ENCODE peak calls at places on chromosomes 1 and 21, in nine cellular contexts. R is CD8-positive, alpha-beta T cell; F is activated B cell treated with CpG ODN at 0.5 μM for 24 hours; K is right cardiac atrium; X is CD4-positive, alpha-beta T cell; B is Right ventricle myocardium inferior; U is lower lobe of right lung; H is activated CD8-positive, alpha-beta T cell treated with anti-CD3 and anti-CD28 coated beads, Interleukin-2, amount 10 ng/mL, durations not matched to agents 7 days and 5 days; O is Right ventricle myocardium superior. Q is an unnamed sample.

GRCh38 chr21:45339430-45340405 is 52.0 kb upstream of the POFUT2 start:
- ATAC-seq in R (no peak), F (no peak), K (peak), X (peak), B (peak), U (no peak), H (no peak), O (peak), Q (no peak)

GRCh38 chr1:61952675-61953074 is 210.4 kb downstream of the PATJ start:
- ATAC-seq in R (no peak), F (no peak), K (no peak), X (no peak), B (no peak), U (no peak), H (no peak), O (peak), Q (no peak)

GRCh38 chr1:27099904-27100796 is 54.8 kb downstream of the SLC9A1 start:
- ATAC-seq in R (no peak), F (no peak), K (peak), X (no peak), B (peak), U (peak), H (no peak), O (peak), Q (peak)

GRCh38 chr1:17340358-17340757 is 31.6 kb upstream of the PADI6 start:
- ATAC-seq in R (no peak), F (no peak), K (no peak), X (no peak), B (no peak), U (no peak), H (no peak), O (no peak), Q (no peak)

GRCh38 chr1:71190843-71191242 is 110.0 kb upstream of the ZRANB2 start:
- ATAC-seq in R (no peak), F (no peak), K (no peak), X (no peak), B (no peak), U (no peak), H (no peak), O (no peak), Q (no peak)

GRCh38 chr1:205158048-205158616 is 36.4 kb upstream of the RBBP5 start:
- ATAC-seq in R (no peak), F (no peak), K (no peak), X (no peak), B (no peak), U (no peak), H (no peak), O (no peak), Q (no peak)

GRCh38 chr1:160575112-160575664 is 4.1 kb downstream of the CD84 start:
- ATAC-seq in R (no peak), F (peak), K (peak), X (peak), B (peak), U (peak), H (peak), O (peak), Q (peak)

GRCh38 chr1:77282866-77283539 is 1.2 kb downstream of the AK5 start:
- ATAC-seq in R (no peak), F (no peak), K (no peak), X (peak), B (no peak), U (peak), H (no peak), O (no peak), Q (no peak)

GRCh38 chr1:157133431-157133830 is 4.8 kb downstream of the ETV3 start:
- ATAC-seq in R (peak), F (no peak), K (no peak), X (peak), B (no peak), U (no peak), H (peak), O (no peak), Q (no peak)

GRCh38 chr1:116299248-116299647 is 73.8 kb upstream of the ATP1A1 start:
- ATAC-seq in R (no peak), F (no peak), K (no peak), X (no peak), B (no peak), U (no peak), H (no peak), O (no peak), Q (no peak)

GRCh38 chr1:174013864-174014418 is 8.2 kb downstream of the RC3H1 start:
- ATAC-seq in R (no peak), F (no peak), K (no peak), X (no peak), B (no peak), U (no peak), H (no peak), O (no peak), Q (no peak)

GRCh38 chr1:66022904-66023620 is 230.4 kb downstream of the PDE4B start:
- ATAC-seq in R (no peak), F (no peak), K (no peak), X (no peak), B (no peak), U (no peak), H (no peak), O (no peak), Q (no peak)

GRCh38 chr1:200972985-200973742 is 50.4 kb downstream of the KIF21B start:
- ATAC-seq in R (no peak), F (no peak), K (no peak), X (no peak), B (no peak), U (no peak), H (no peak), O (no peak), Q (no peak)

GRCh38 chr1:157033357-157033876 is 12.1 kb downstream of the ARHGEF11 start:
- ATAC-seq in R (no peak), F (no peak), K (no peak), X (no peak), B (no peak), U (no peak), H (no peak), O (no peak), Q (no peak)

Q was measured in gastroesophageal sphincter.